ENCODE peak calls at places on chromosome 11, in ten cellular contexts. One of them, this sample, is unnamed.

GRCh38 chr11:124716596-124716995 is 23.1 kb upstream of the NRGN start:
- DNase-seq in uterus: no peak
- DNase-seq in PC-3: peak
- DNase-seq in type B pancreatic cell: no peak
- DNase-seq in mucosa of descending colon: no peak
- DNase-seq in hepatic stellate cell: no peak
- DNase-seq in midbrain: no peak
- DNase-seq in Kasumi-1: peak
- DNase-seq in activated T-cell treated with anti-CD3 and anti-CD28 coated beads, Interleukin-2, amount 50 U/mL, for 1 hour: no peak
- DNase-seq in ACHN: no peak
- DNase-seq in this sample: no peak

GRCh38 chr11:122317337-122317736 is 201.3 kb upstream of the BLID start:
- DNase-seq in uterus: peak
- DNase-seq in PC-3: no peak
- DNase-seq in type B pancreatic cell: no peak
- DNase-seq in mucosa of descending colon: no peak
- DNase-seq in hepatic stellate cell: peak
- DNase-seq in midbrain: no peak
- DNase-seq in Kasumi-1: no peak
- DNase-seq in activated T-cell treated with anti-CD3 and anti-CD28 coated beads, Interleukin-2, amount 50 U/mL, for 1 hour: no peak
- DNase-seq in ACHN: no peak
- DNase-seq in this sample: no peak

GRCh38 chr11:118608268-118609214 is 1.1 kb downstream of the PHLDB1 start:
- DNase-seq in uterus: peak
- DNase-seq in PC-3: peak
- DNase-seq in type B pancreatic cell: no peak
- DNase-seq in mucosa of descending colon: peak
- DNase-seq in hepatic stellate cell: peak
- DNase-seq in midbrain: peak
- DNase-seq in Kasumi-1: no peak
- DNase-seq in activated T-cell treated with anti-CD3 and anti-CD28 coated beads, Interleukin-2, amount 50 U/mL, for 1 hour: peak
- DNase-seq in ACHN: peak
- DNase-seq in this sample: peak

GRCh38 chr11:47376543-47377371 is 1.6 kb downstream of the SPI1 start:
- DNase-seq in uterus: no peak
- DNase-seq in PC-3: no peak
- DNase-seq in type B pancreatic cell: no peak
- DNase-seq in mucosa of descending colon: peak
- DNase-seq in hepatic stellate cell: no peak
- DNase-seq in midbrain: no peak
- DNase-seq in Kasumi-1: peak
- DNase-seq in activated T-cell treated with anti-CD3 and anti-CD28 coated beads, Interleukin-2, amount 50 U/mL, for 1 hour: no peak
- DNase-seq in ACHN: no peak
- DNase-seq in this sample: peak

GRCh38 chr11:112885744-112886706 is 75.2 kb upstream of the NCAM1 start:
- DNase-seq in uterus: no peak
- DNase-seq in PC-3: no peak
- DNase-seq in type B pancreatic cell: no peak
- DNase-seq in mucosa of descending colon: no peak
- DNase-seq in hepatic stellate cell: no peak
- DNase-seq in midbrain: no peak
- DNase-seq in Kasumi-1: no peak
- DNase-seq in activated T-cell treated with anti-CD3 and anti-CD28 coated beads, Interleukin-2, amount 50 U/mL, for 1 hour: no peak
- DNase-seq in ACHN: no peak
- DNase-seq in this sample: no peak

GRCh38 chr11:63917685-63918523 is 940 bp upstream of the RCOR2 start:
- DNase-seq in uterus: peak
- DNase-seq in PC-3: peak
- DNase-seq in type B pancreatic cell: no peak
- DNase-seq in mucosa of descending colon: peak
- DNase-seq in hepatic stellate cell: peak
- DNase-seq in midbrain: peak
- DNase-seq in Kasumi-1: peak
- DNase-seq in activated T-cell treated with anti-CD3 and anti-CD28 coated beads, Interleukin-2, amount 50 U/mL, for 1 hour: peak
- DNase-seq in ACHN: no peak
- DNase-seq in this sample: peak

GRCh38 chr11:20658135-20658534 is 11.3 kb upstream of the NELL1 start:
- DNase-seq in uterus: no peak
- DNase-seq in PC-3: no peak
- DNase-seq in type B pancreatic cell: no peak
- DNase-seq in mucosa of descending colon: no peak
- DNase-seq in hepatic stellate cell: no peak
- DNase-seq in midbrain: no peak
- DNase-seq in Kasumi-1: no peak
- DNase-seq in activated T-cell treated with anti-CD3 and anti-CD28 coated beads, Interleukin-2, amount 50 U/mL, for 1 hour: no peak
- DNase-seq in ACHN: no peak
- DNase-seq in this sample: no peak

GRCh38 chr11:121634889-121635288 is 182.1 kb upstream of the SORL1-AS1 start:
- DNase-seq in uterus: no peak
- DNase-seq in PC-3: peak
- DNase-seq in type B pancreatic cell: no peak
- DNase-seq in mucosa of descending colon: no peak
- DNase-seq in hepatic stellate cell: peak
- DNase-seq in midbrain: no peak
- DNase-seq in Kasumi-1: no peak
- DNase-seq in activated T-cell treated with anti-CD3 and anti-CD28 coated beads, Interleukin-2, amount 50 U/mL, for 1 hour: no peak
- DNase-seq in ACHN: no peak
- DNase-seq in this sample: no peak

GRCh38 chr11:36273110-36273509 is 16.1 kb downstream of the COMMD9 start:
- DNase-seq in uterus: no peak
- DNase-seq in PC-3: no peak
- DNase-seq in type B pancreatic cell: no peak
- DNase-seq in mucosa of descending colon: no peak
- DNase-seq in hepatic stellate cell: no peak
- DNase-seq in midbrain: no peak
- DNase-seq in Kasumi-1: no peak
- DNase-seq in activated T-cell treated with anti-CD3 and anti-CD28 coated beads, Interleukin-2, amount 50 U/mL, for 1 hour: no peak
- DNase-seq in ACHN: no peak
- DNase-seq in this sample: no peak

GRCh38 chr11:2536440-2536989 is 91.7 kb downstream of the KCNQ1 start:
- DNase-seq in uterus: no peak
- DNase-seq in PC-3: no peak
- DNase-seq in type B pancreatic cell: no peak
- DNase-seq in mucosa of descending colon: peak
- DNase-seq in hepatic stellate cell: no peak
- DNase-seq in midbrain: no peak
- DNase-seq in Kasumi-1: no peak
- DNase-seq in activated T-cell treated with anti-CD3 and anti-CD28 coated beads, Interleukin-2, amount 50 U/mL, for 1 hour: peak
- DNase-seq in ACHN: no peak
- DNase-seq in this sample: peak

GRCh38 chr11:132655187-132655855 is 877.0 kb downstream of the OPCML start:
- DNase-seq in uterus: no peak
- DNase-seq in PC-3: no peak
- DNase-seq in type B pancreatic cell: no peak
- DNase-seq in mucosa of descending colon: no peak
- DNase-seq in hepatic stellate cell: no peak
- DNase-seq in midbrain: no peak
- DNase-seq in Kasumi-1: no peak
- DNase-seq in activated T-cell treated with anti-CD3 and anti-CD28 coated beads, Interleukin-2, amount 50 U/mL, for 1 hour: no peak
- DNase-seq in ACHN: no peak
- DNase-seq in this sample: no peak

GRCh38 chr11:33694346-33695050 is 6.1 kb downstream of the C11orf91 start:
- DNase-seq in uterus: no peak
- DNase-seq in PC-3: no peak
- DNase-seq in type B pancreatic cell: no peak
- DNase-seq in mucosa of descending colon: no peak
- DNase-seq in hepatic stellate cell: no peak
- DNase-seq in midbrain: no peak
- DNase-seq in Kasumi-1: peak
- DNase-seq in activated T-cell treated with anti-CD3 and anti-CD28 coated beads, Interleukin-2, amount 50 U/mL, for 1 hour: no peak
- DNase-seq in ACHN: no peak
- DNase-seq in this sample: no peak

GRCh38 chr11:645536-645935 is 8.5 kb downstream of the DRD4 start:
- DNase-seq in uterus: no peak
- DNase-seq in PC-3: no peak
- DNase-seq in type B pancreatic cell: no peak
- DNase-seq in mucosa of descending colon: no peak
- DNase-seq in hepatic stellate cell: no peak
- DNase-seq in midbrain: no peak
- DNase-seq in Kasumi-1: no peak
- DNase-seq in activated T-cell treated with anti-CD3 and anti-CD28 coated beads, Interleukin-2, amount 50 U/mL, for 1 hour: no peak
- DNase-seq in ACHN: no peak
- DNase-seq in this sample: no peak

GRCh38 chr11:33515347-33515746 is 185.3 kb downstream of the C11orf91 start:
- DNase-seq in uterus: peak
- DNase-seq in PC-3: no peak
- DNase-seq in type B pancreatic cell: no peak
- DNase-seq in mucosa of descending colon: no peak
- DNase-seq in hepatic stellate cell: no peak
- DNase-seq in midbrain: no peak
- DNase-seq in Kasumi-1: no peak
- DNase-seq in activated T-cell treated with anti-CD3 and anti-CD28 coated beads, Interleukin-2, amount 50 U/mL, for 1 hour: no peak
- DNase-seq in ACHN: no peak
- DNase-seq in this sample: no peak

GRCh38 chr11:133064152-133064877 is 468.0 kb downstream of the OPCML start:
- DNase-seq in uterus: peak
- DNase-seq in PC-3: no peak
- DNase-seq in type B pancreatic cell: peak
- DNase-seq in mucosa of descending colon: no peak
- DNase-seq in hepatic stellate cell: peak
- DNase-seq in midbrain: peak
- DNase-seq in Kasumi-1: no peak
- DNase-seq in activated T-cell treated with anti-CD3 and anti-CD28 coated beads, Interleukin-2, amount 50 U/mL, for 1 hour: no peak
- DNase-seq in ACHN: no peak
- DNase-seq in this sample: peak

GRCh38 chr11:69915501-69916250 is 96.5 kb upstream of the FGF3 start:
- DNase-seq in uterus: peak
- DNase-seq in PC-3: peak
- DNase-seq in type B pancreatic cell: peak
- DNase-seq in mucosa of descending colon: peak
- DNase-seq in hepatic stellate cell: peak
- DNase-seq in midbrain: peak
- DNase-seq in Kasumi-1: peak
- DNase-seq in activated T-cell treated with anti-CD3 and anti-CD28 coated beads, Interleukin-2, amount 50 U/mL, for 1 hour: peak
- DNase-seq in ACHN: peak
- DNase-seq in this sample: peak

GRCh38 chr11:77146261-77147035 is 18.4 kb downstream of the MYO7A start:
- DNase-seq in uterus: no peak
- DNase-seq in PC-3: no peak
- DNase-seq in type B pancreatic cell: no peak
- DNase-seq in mucosa of descending colon: peak
- DNase-seq in hepatic stellate cell: no peak
- DNase-seq in midbrain: no peak
- DNase-seq in Kasumi-1: no peak
- DNase-seq in activated T-cell treated with anti-CD3 and anti-CD28 coated beads, Interleukin-2, amount 50 U/mL, for 1 hour: no peak
- DNase-seq in ACHN: no peak
- DNase-seq in this sample: no peak

GRCh38 chr11:134849833-134850232 is 437.8 kb upstream of the B3GAT1 start:
- DNase-seq in uterus: no peak
- DNase-seq in PC-3: no peak
- DNase-seq in type B pancreatic cell: no peak
- DNase-seq in mucosa of descending colon: no peak
- DNase-seq in hepatic stellate cell: no peak
- DNase-seq in midbrain: no peak
- DNase-seq in Kasumi-1: no peak
- DNase-seq in activated T-cell treated with anti-CD3 and anti-CD28 coated beads, Interleukin-2, amount 50 U/mL, for 1 hour: no peak
- DNase-seq in ACHN: no peak
- DNase-seq in this sample: no peak

GRCh38 chr11:61700221-61700620 is 20.0 kb downstream of the DAGLA start:
- DNase-seq in uterus: peak
- DNase-seq in PC-3: peak
- DNase-seq in type B pancreatic cell: no peak
- DNase-seq in mucosa of descending colon: peak
- DNase-seq in hepatic stellate cell: no peak
- DNase-seq in midbrain: no peak
- DNase-seq in Kasumi-1: no peak
- DNase-seq in activated T-cell treated with anti-CD3 and anti-CD28 coated beads, Interleukin-2, amount 50 U/mL, for 1 hour: no peak
- DNase-seq in ACHN: peak
- DNase-seq in this sample: no peak

GRCh38 chr11:73350908-73351636 is 25.1 kb upstream of the RELT start:
- DNase-seq in uterus: no peak
- DNase-seq in PC-3: peak
- DNase-seq in type B pancreatic cell: no peak
- DNase-seq in mucosa of descending colon: no peak
- DNase-seq in hepatic stellate cell: peak
- DNase-seq in midbrain: peak
- DNase-seq in Kasumi-1: peak
- DNase-seq in activated T-cell treated with anti-CD3 and anti-CD28 coated beads, Interleukin-2, amount 50 U/mL, for 1 hour: peak
- DNase-seq in ACHN: peak
- DNase-seq in this sample: peak

GRCh38 chr11:76229690-76230240 is 23.5 kb upstream of the WNT11 start:
- DNase-seq in uterus: no peak
- DNase-seq in PC-3: no peak
- DNase-seq in type B pancreatic cell: no peak
- DNase-seq in mucosa of descending colon: peak
- DNase-seq in hepatic stellate cell: no peak
- DNase-seq in midbrain: no peak
- DNase-seq in Kasumi-1: no peak
- DNase-seq in activated T-cell treated with anti-CD3 and anti-CD28 coated beads, Interleukin-2, amount 50 U/mL, for 1 hour: no peak
- DNase-seq in ACHN: no peak
- DNase-seq in this sample: no peak

GRCh38 chr11:113681711-113682410 is 24.2 kb downstream of the TMPRSS5 start:
- DNase-seq in uterus: no peak
- DNase-seq in PC-3: peak
- DNase-seq in type B pancreatic cell: no peak
- DNase-seq in mucosa of descending colon: no peak
- DNase-seq in hepatic stellate cell: no peak
- DNase-seq in midbrain: no peak
- DNase-seq in Kasumi-1: no peak
- DNase-seq in activated T-cell treated with anti-CD3 and anti-CD28 coated beads, Interleukin-2, amount 50 U/mL, for 1 hour: no peak
- DNase-seq in ACHN: no peak
- DNase-seq in this sample: no peak

GRCh38 chr11:6469599-6469998 is 4.1 kb downstream of the TRIM3 start:
- DNase-seq in uterus: no peak
- DNase-seq in PC-3: no peak
- DNase-seq in type B pancreatic cell: no peak
- DNase-seq in mucosa of descending colon: no peak
- DNase-seq in hepatic stellate cell: no peak
- DNase-seq in midbrain: no peak
- DNase-seq in Kasumi-1: no peak
- DNase-seq in activated T-cell treated with anti-CD3 and anti-CD28 coated beads, Interleukin-2, amount 50 U/mL, for 1 hour: no peak
- DNase-seq in ACHN: no peak
- DNase-seq in this sample: no peak

GRCh38 chr11:102456381-102456780 is 3.8 kb upstream of the TMEM123 start:
- DNase-seq in uterus: no peak
- DNase-seq in PC-3: no peak
- DNase-seq in type B pancreatic cell: no peak
- DNase-seq in mucosa of descending colon: no peak
- DNase-seq in hepatic stellate cell: no peak
- DNase-seq in midbrain: no peak
- DNase-seq in Kasumi-1: no peak
- DNase-seq in activated T-cell treated with anti-CD3 and anti-CD28 coated beads, Interleukin-2, amount 50 U/mL, for 1 hour: no peak
- DNase-seq in ACHN: no peak
- DNase-seq in this sample: peak

GRCh38 chr11:120392791-120393190 is 56.6 kb downstream of the ARHGEF12 start:
- DNase-seq in uterus: no peak
- DNase-seq in PC-3: peak
- DNase-seq in type B pancreatic cell: no peak
- DNase-seq in mucosa of descending colon: no peak
- DNase-seq in hepatic stellate cell: no peak
- DNase-seq in midbrain: no peak
- DNase-seq in Kasumi-1: no peak
- DNase-seq in activated T-cell treated with anti-CD3 and anti-CD28 coated beads, Interleukin-2, amount 50 U/mL, for 1 hour: no peak
- DNase-seq in ACHN: no peak
- DNase-seq in this sample: no peak

GRCh38 chr11:122491486-122491885 is 164.0 kb upstream of the UBASH3B start:
- DNase-seq in uterus: no peak
- DNase-seq in PC-3: no peak
- DNase-seq in type B pancreatic cell: no peak
- DNase-seq in mucosa of descending colon: no peak
- DNase-seq in hepatic stellate cell: no peak
- DNase-seq in midbrain: peak
- DNase-seq in Kasumi-1: peak
- DNase-seq in activated T-cell treated with anti-CD3 and anti-CD28 coated beads, Interleukin-2, amount 50 U/mL, for 1 hour: no peak
- DNase-seq in ACHN: no peak
- DNase-seq in this sample: no peak

GRCh38 chr11:83625336-83625735 is 339.2 kb upstream of the CCDC90B start:
- DNase-seq in uterus: no peak
- DNase-seq in PC-3: no peak
- DNase-seq in type B pancreatic cell: no peak
- DNase-seq in mucosa of descending colon: no peak
- DNase-seq in hepatic stellate cell: no peak
- DNase-seq in midbrain: no peak
- DNase-seq in Kasumi-1: no peak
- DNase-seq in activated T-cell treated with anti-CD3 and anti-CD28 coated beads, Interleukin-2, amount 50 U/mL, for 1 hour: no peak
- DNase-seq in ACHN: no peak
- DNase-seq in this sample: no peak

GRCh38 chr11:71452354-71453020 is 516 bp upstream of the NADSYN1 start:
- DNase-seq in uterus: peak
- DNase-seq in PC-3: peak
- DNase-seq in type B pancreatic cell: no peak
- DNase-seq in mucosa of descending colon: peak
- DNase-seq in hepatic stellate cell: peak
- DNase-seq in midbrain: peak
- DNase-seq in Kasumi-1: peak
- DNase-seq in activated T-cell treated with anti-CD3 and anti-CD28 coated beads, Interleukin-2, amount 50 U/mL, for 1 hour: peak
- DNase-seq in ACHN: peak
- DNase-seq in this sample: peak